ENCODE peak calls at places on chromosome 7, in seven cellular contexts. K, A, R, X, O, D and U are unnamed samples.

GRCh38 chr7:132739271-132739955 is 163.1 kb upstream of the PLXNA4 start:
- DNase-seq in O (no peak), A (no peak), X (no peak), R (peak), K (peak), D (no peak), U (peak)

GRCh38 chr7:37102518-37103137 is 346.0 kb downstream of the ELMO1 start:
- DNase-seq in A (no peak), R (no peak), K (no peak), O (no peak), D (no peak), X (no peak), U (no peak)

GRCh38 chr7:72805526-72806494 is 22.2 kb downstream of the TYW1B start:
- DNase-seq in X (no peak), D (no peak), A (no peak), R (peak), K (no peak), O (no peak), U (peak)

GRCh38 chr7:55964261-55964801 is at the start of gene NIPSNAP2:
- DNase-seq in R (peak), O (peak), A (peak), D (peak), K (peak), X (peak), U (peak)

GRCh38 chr7:81333536-81333935 is 414.7 kb upstream of the SEMA3C start:
- DNase-seq in D (no peak), R (no peak), O (no peak), A (no peak), K (no peak), X (no peak), U (no peak)

GRCh38 chr7:16301251-16301650 is 120.1 kb downstream of the CRPPA start:
- DNase-seq in X (no peak), R (no peak), K (no peak), D (no peak), O (no peak), A (no peak), U (no peak)

GRCh38 chr7:77352688-77353406 is 63.3 kb downstream of the GSAP start:
- DNase-seq in O (no peak), D (no peak), X (no peak), A (no peak), R (peak), K (no peak), U (no peak)

GRCh38 chr7:44222074-44222473 is 21.3 kb downstream of the YKT6 start:
- DNase-seq in X (no peak), R (no peak), O (no peak), A (no peak), D (no peak), K (no peak), U (peak)

GRCh38 chr7:112985377-112985987 is 101.1 kb downstream of the GPR85 start:
- DNase-seq in K (no peak), O (no peak), X (no peak), R (peak), A (no peak), D (no peak), U (no peak)